ENCODE peak calls at places on chromosomes 13 and 19, in ten cellular contexts. C, K, A, F, N, I, P, R, M and U are unnamed samples. For H3K4me1, the result is how much of the 10 kb centered on the place peaks cover.

GRCh38 chr13:72204291-72204690 is 337.3 kb upstream of the DACH1 start:
- DNase-seq in R (no peak), M (no peak), F (no peak), C (no peak), I (no peak), K (no peak), A (no peak), P (no peak), N (peak), U (peak)

GRCh38 chr13:100138859-100139491 is 50.1 kb downstream of the PCCA start:
- DNase-seq in M (no peak), P (no peak), K (peak), A (peak), I (no peak), F (no peak), N (no peak), C (no peak), R (no peak), U (no peak)

GRCh38 chr13:53405616-53406015 is 377.0 kb downstream of the OLFM4 start:
- DNase-seq in K (no peak), M (peak), C (peak), P (no peak), I (peak), A (no peak), N (no peak), F (no peak), R (peak), U (no peak)

GRCh38 chr19:20044663-20045062 is 5.4 kb upstream of the ZNF682 start:
- DNase-seq in N (no peak), K (no peak), A (no peak), R (no peak), P (no peak), M (no peak), I (no peak), C (no peak), F (no peak), U (no peak)

GRCh38 chr13:37475966-37476365 is 122.6 kb downstream of the POSTN start:
- DNase-seq in C (no peak), A (peak), N (peak), P (no peak), R (no peak), M (no peak), K (peak), F (peak), I (no peak), U (no peak)

GRCh38 chr13:42378383-42378780 is 106.4 kb downstream of the AKAP11 start:
- DNase-seq in M (no peak), R (no peak), P (no peak), C (no peak), N (no peak), A (no peak), K (no peak), I (no peak), F (no peak), U (no peak)

GRCh38 chr19:15463865-15464371 is 426 bp downstream of the RASAL3 start:
- DNase-seq in R (no peak), I (peak), M (peak), N (no peak), K (no peak), P (peak), C (no peak), A (no peak), F (no peak), U (no peak)

GRCh38 chr19:48835734-48836088 is 580 bp downstream of the HSD17B14 start:
- DNase-seq in P (peak), C (peak), I (peak), A (peak), N (peak), K (peak), R (peak), F (peak), M (peak), U (peak)

GRCh38 chr13:27172495-27172842 is 858 bp upstream of the USP12 start:
- DNase-seq in K (peak), P (no peak), A (no peak), C (no peak), F (peak), M (no peak), R (no peak), N (no peak), I (no peak), U (peak)

GRCh38 chr13:104694397-104694796 is 1628.2 kb upstream of the SLC10A2 start:
- DNase-seq in N (no peak), C (no peak), F (no peak), M (no peak), P (no peak), K (no peak), A (no peak), R (no peak), I (no peak), U (no peak)

GRCh38 chr13:98869408-98870090 is 108.3 kb downstream of the DOCK9 start:
- DNase-seq in M (no peak), N (no peak), C (no peak), A (no peak), R (no peak), K (no peak), F (no peak), P (no peak), I (no peak), U (peak)

DNA sequence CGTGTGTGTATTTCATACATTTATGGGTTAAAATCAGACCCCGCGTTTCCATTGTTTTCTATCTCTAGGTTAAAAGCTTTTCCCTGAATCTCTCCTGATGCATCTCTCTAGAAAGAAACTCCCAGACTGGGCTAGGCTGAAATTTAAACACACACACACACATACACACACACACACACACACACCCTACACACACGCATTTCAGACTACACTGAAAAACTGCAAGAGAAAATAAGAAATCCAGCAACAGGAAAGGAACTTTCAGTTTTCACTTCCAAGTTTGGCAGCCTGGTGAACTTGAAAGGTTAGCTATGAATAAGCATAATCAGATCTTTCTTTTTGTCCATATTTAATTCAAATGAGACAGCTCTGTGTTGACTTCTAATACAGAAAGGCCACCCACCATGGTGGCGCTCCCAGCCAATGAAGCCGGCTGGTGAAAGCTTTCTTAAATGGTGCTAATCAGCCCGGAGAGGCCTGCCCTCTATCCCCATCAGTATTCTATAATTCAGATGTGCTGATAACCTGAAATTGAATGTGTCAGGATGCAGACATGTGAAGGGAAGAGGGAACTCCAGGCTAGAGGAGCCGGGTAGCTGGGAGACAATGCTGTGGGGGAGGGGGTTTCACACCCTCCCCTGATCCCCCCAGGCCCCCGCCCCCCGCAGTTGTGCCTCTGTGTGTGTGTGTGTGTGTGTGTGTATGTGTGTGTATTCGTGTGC is 108.3 kb upstream of the ZNF536 start:
- DNase-seq in A (no peak), I (no peak), K (peak), F (no peak), M (no peak), R (no peak), N (no peak), C (no peak), P (no peak), U (no peak)
- H3K4me1 ChIP-seq in A (under half), I (under half), K (under half), F (under half), M (under half), R (under half), N (under half), C (under half), P (under half), U (under half)

DNA sequence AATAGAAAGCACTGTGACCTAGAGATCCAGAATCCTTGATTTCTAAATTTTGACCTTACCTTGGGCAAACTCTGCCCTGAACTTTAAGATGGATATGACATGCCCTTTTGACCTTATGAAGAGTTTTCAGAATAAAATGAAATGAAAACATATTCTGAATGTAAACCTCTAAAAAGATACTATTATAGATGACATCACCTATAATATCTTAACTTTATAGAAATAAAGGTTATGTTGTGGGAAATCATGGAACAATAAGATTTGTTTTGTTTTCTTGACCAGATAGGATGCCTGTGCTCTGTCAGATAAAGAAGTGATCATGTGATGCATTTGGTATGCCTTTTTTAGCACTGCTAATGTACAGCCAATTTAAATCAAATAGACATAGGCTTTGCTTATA is 13.1 kb upstream of the LPAR6 start:
- DNase-seq in K (no peak), R (no peak), C (no peak), F (no peak), N (no peak), P (no peak), M (no peak), A (no peak), I (no peak), U (no peak)
- H2AFZ ChIP-seq in K (no peak), R (no peak), C (no peak), F (no peak), N (no peak), P (no peak), M (no peak), A (no peak), I (no peak), U (no peak)

GRCh38 chr13:32262619-32263018 is 52.5 kb downstream of the ZAR1L start:
- DNase-seq in I (no peak), N (no peak), C (no peak), M (no peak), K (no peak), P (no peak), F (no peak), A (no peak), R (no peak), U (no peak)
- H3K4me1 ChIP-seq in I (under half), N (under half), C (under half), M (under half), K (under half), P (under half), F (under half), A (under half), R (under half), U (under half)

DNA sequence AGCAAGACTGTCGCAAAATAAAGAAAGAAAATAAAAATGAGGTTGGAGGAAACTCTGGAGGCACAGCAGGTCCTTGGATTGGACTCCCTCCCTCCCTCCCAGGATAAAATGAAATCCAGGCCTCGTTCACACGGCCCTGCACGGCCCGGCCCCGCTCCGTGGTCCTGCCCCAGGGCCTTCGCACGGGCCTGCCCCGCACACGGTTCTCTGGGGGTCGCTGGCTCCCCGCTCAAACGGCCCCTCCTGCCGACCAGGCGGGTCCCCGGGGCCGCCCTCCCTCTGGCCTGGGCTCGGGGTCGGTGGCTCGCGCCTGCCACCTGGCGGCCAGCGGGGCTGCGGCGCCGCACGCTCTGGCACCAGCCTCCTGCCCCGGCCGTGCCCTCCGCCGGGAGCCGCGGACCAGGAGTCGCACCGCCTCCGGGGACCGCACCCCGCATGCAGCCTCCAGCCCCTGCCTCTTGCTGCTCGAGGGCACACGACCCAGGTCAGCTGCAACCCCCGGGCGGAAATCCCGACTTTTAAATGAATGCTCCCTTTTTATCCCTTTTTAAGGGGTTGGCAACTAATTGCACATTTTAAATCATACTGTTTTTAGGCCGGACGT is 1.5 kb upstream of the WDR18 start:
- DNase-seq in I (peak), F (peak), R (peak), C (peak), N (no peak), P (peak), A (peak), K (peak), M (peak), U (peak)
- H2AFZ ChIP-seq in I (no peak), F (peak), R (no peak), C (peak), N (peak), P (peak), A (peak), K (peak), M (no peak), U (peak)

GRCh38 chr13:40343550-40344269 is 322.7 kb downstream of the FOXO1 start:
- DNase-seq in N (no peak), P (no peak), I (no peak), R (no peak), K (no peak), F (no peak), C (no peak), A (no peak), M (no peak), U (no peak)

GRCh38 chr13:40344270-40345148 is 321.9 kb downstream of the FOXO1 start:
- DNase-seq in R (no peak), K (no peak), I (no peak), M (no peak), N (peak), A (no peak), P (no peak), F (no peak), C (no peak), U (no peak)

GRCh38 chr13:40345654-40346372 is 320.6 kb downstream of the FOXO1 start:
- DNase-seq in R (peak), C (no peak), K (no peak), N (no peak), P (no peak), A (no peak), F (no peak), I (peak), M (peak), U (no peak)

GRCh38 chr13:40346592-40346991 is 319.8 kb downstream of the FOXO1 start:
- DNase-seq in C (no peak), F (no peak), I (no peak), A (no peak), M (no peak), K (no peak), R (no peak), P (no peak), N (no peak), U (no peak)

GRCh38 chr13:40345149-40345514 is 321.3 kb downstream of the FOXO1 start:
- DNase-seq in M (no peak), P (no peak), F (no peak), N (no peak), C (no peak), K (no peak), R (no peak), A (no peak), I (no peak), U (no peak)
- H3K4me1 ChIP-seq in M (under half), P (under half), F (under half), N (under half), C (under half), K (under half), R (under half), A (under half), I (under half), U (under half)

GRCh38 chr19:13588953-13589833 is 82.9 kb upstream of the CACNA1A start:
- DNase-seq in R (peak), I (peak), F (peak), C (peak), K (peak), A (peak), N (no peak), P (peak), M (peak), U (peak)
- H2AFZ ChIP-seq in R (no peak), I (peak), F (peak), C (peak), K (peak), A (no peak), N (peak), P (no peak), M (peak), U (peak)

GRCh38 chr13:75703768-75704167 is 67.6 kb downstream of the LMO7 start:
- DNase-seq in A (no peak), P (no peak), R (no peak), M (no peak), C (no peak), K (no peak), I (no peak), F (no peak), N (no peak), U (no peak)

GRCh38 chr13:75705908-75706307 is 69.8 kb downstream of the LMO7 start:
- DNase-seq in C (no peak), F (no peak), R (no peak), I (no peak), N (no peak), P (no peak), M (no peak), K (no peak), A (no peak), U (no peak)

GRCh38 chr13:75705395-75705794 is 69.3 kb downstream of the LMO7 start:
- DNase-seq in C (no peak), N (peak), I (no peak), F (peak), K (peak), P (no peak), M (no peak), A (peak), R (no peak), U (peak)

GRCh38 chr13:75704942-75705320 is 68.8 kb downstream of the LMO7 start:
- DNase-seq in N (no peak), M (peak), F (no peak), C (no peak), P (no peak), A (no peak), K (no peak), I (peak), R (no peak), U (peak)

GRCh38 chr13:75704194-75704941 is 68.2 kb downstream of the LMO7 start:
- DNase-seq in A (peak), K (peak), P (no peak), N (peak), F (peak), C (no peak), R (no peak), M (no peak), I (no peak), U (peak)
- H3K4me1 ChIP-seq in A (under half), K (under half), P (under half), N (under half), F (under half), C (under half), R (under half), M (under half), I (under half), U (under half)